ENCODE peak calls at places on chromosomes 6 and 20, in four cellular contexts. H is A549, U is SK-N-SH, S is HepG2. B is an unnamed sample.

GRCh38 chr20:55205684-55206083 is 730.3 kb downstream of the DOK5 start:
- DNase-seq in H (no peak), U (no peak), S (no peak), B (no peak)

GRCh38 chr20:57581202-57582028 is 20.5 kb downstream of the PCK1 start:
- DNase-seq in H (no peak), U (no peak), S (no peak), B (no peak)

GRCh38 chr20:57787969-57788781 is 78.4 kb upstream of the PMEPA1 start:
- DNase-seq in H (no peak), U (no peak), S (no peak), B (no peak)

GRCh38 chr20:11429889-11430580 is 487.7 kb upstream of the BTBD3 start:
- DNase-seq in H (no peak), U (no peak), S (no peak), B (no peak)

GRCh38 chr20:50930139-50931047 is 844 bp downstream of the ADNP start:
- DNase-seq in H (no peak), U (peak; percentile 47), S (no peak), B (no peak)

GRCh38 chr20:25695532-25696383 is 895 bp downstream of the ZNF337 start:
- DNase-seq in H (no peak), U (no peak), S (no peak), B (no peak)

GRCh38 chr6:89944826-89945407 is 50.6 kb downstream of the GJA10 start:
- DNase-seq in H (no peak), U (no peak), S (peak; percentile 4), B (no peak)

GRCh38 chr20:9555781-9556180 is 41.4 kb downstream of the LAMP5 start:
- DNase-seq in H (no peak), U (no peak), S (no peak), B (no peak)

GRCh38 chr6:9412951-9413559 is 977.7 kb upstream of the SLC35B3 start:
- DNase-seq in H (no peak), U (peak; percentile 35), S (peak; percentile 41), B (no peak)

GRCh38 chr20:53243152-53243551 is 271.0 kb downstream of the TSHZ2 start:
- DNase-seq in H (no peak), U (no peak), S (no peak), B (no peak)

GRCh38 chr6:15280023-15280422 is 34.2 kb downstream of the JARID2 start:
- DNase-seq in H (no peak), U (no peak), S (peak; percentile 44), B (no peak)

GRCh38 chr20:43949741-43950618 is 35.3 kb downstream of the TOX2 start:
- DNase-seq in H (no peak), U (peak; percentile 70), S (no peak), B (peak; percentile 66)

GRCh38 chr20:48310312-48310711 is 517.5 kb downstream of the PREX1 start:
- DNase-seq in H (no peak), U (no peak), S (no peak), B (no peak)

GRCh38 chr6:149318581-149319286 is 1.2 kb downstream of the TAB2 start:
- DNase-seq in H (no peak), U (peak; percentile 9), S (peak; percentile 21), B (no peak)

GRCh38 chr20:5674176-5674660 is 76.0 kb upstream of the SHLD1 start:
- DNase-seq in H (no peak), U (no peak), S (peak; percentile 82), B (peak; percentile 94)

GRCh38 chr6:111757342-111757741 is 115.9 kb downstream of the FYN start:
- DNase-seq in H (no peak), U (no peak), S (no peak), B (no peak)

GRCh38 chr6:113172531-113172966 is 684.6 kb upstream of the MARCKS start:
- DNase-seq in H (no peak), U (peak; percentile 10), S (no peak), B (no peak)

GRCh38 chr20:61982240-61982950 is 83.3 kb downstream of the TAF4 start:
- DNase-seq in H (no peak), U (no peak), S (no peak), B (no peak)

GRCh38 chr6:146543211-146543939 is at the start of gene RAB32:
- DNase-seq in H (peak; percentile 50), U (peak; percentile 95), S (peak; percentile 89), B (no peak)

GRCh38 chr6:163249651-163250101 is 164.8 kb upstream of the QKI start:
- DNase-seq in H (no peak), U (no peak), S (no peak), B (no peak)

GRCh38 chr6:82904860-82905259 is 160.8 kb downstream of the UBE3D start:
- DNase-seq in H (no peak), U (no peak), S (no peak), B (no peak)

GRCh38 chr6:28802417-28803336 is 121.1 kb downstream of the TRIM27 start:
- DNase-seq in H (no peak), U (no peak), S (peak; percentile 62), B (no peak)

GRCh38 chr20:7841967-7842301 is 98.3 kb downstream of the HAO1 start:
- DNase-seq in H (peak; percentile 34), U (no peak), S (no peak), B (no peak)

GRCh38 chr6:28489366-28490190 is 26.0 kb downstream of the GPX6 start:
- DNase-seq in H (peak; percentile 73), U (peak; percentile 64), S (peak; percentile 32), B (peak; percentile 36)

GRCh38 chr20:10111144-10111771 is 76.5 kb downstream of the ANKEF1 start:
- DNase-seq in H (no peak), U (no peak), S (peak; percentile 15), B (no peak)

GRCh38 chr6:50965495-50965894 is 146.8 kb downstream of the TFAP2B start:
- DNase-seq in H (no peak), U (no peak), S (no peak), B (no peak)
- TF ChIP-seq PBX3 in H (no peak), U (no peak), S (no peak), B (no peak)

DNA sequence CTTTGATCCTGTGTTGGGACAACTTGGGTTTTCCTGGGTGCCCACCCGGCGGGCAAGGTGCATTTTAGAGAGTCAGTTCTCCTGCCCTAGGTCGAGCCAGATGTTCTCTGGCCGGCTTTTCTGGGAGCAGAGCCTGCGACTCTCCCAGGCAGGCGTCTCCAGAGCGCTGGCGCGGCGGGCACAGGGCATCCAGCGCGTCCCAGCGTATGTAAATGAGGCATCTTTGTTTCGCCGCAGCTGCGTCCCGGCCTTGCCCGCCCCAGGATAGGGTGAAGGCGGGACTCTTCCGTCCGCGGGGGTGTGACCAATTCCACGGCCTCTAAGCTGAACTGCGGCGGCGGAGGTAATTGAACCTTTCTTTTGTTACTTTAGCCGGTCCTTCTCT is 9.1 kb downstream of the GRIK2 start:
- DNase-seq in H (no peak), U (peak; percentile 71), S (no peak), B (no peak)
- TF ChIP-seq PBX3 in H (no peak), U (no peak), S (no peak), B (no peak)

GRCh38 chr20:49887828-49888340 is 27.4 kb downstream of the SPATA2 start:
- DNase-seq in H (no peak), U (no peak), S (no peak), B (no peak)

GRCh38 chr20:49886571-49887203 is 28.6 kb downstream of the SPATA2 start:
- DNase-seq in H (no peak), U (no peak), S (no peak), B (no peak)

GRCh38 chr20:49885558-49886332 is 29.6 kb downstream of the SPATA2 start:
- DNase-seq in H (no peak), U (no peak), S (no peak), B (no peak)

GRCh38 chr20:49888341-49889244 is 26.7 kb downstream of the SPATA2 start:
- DNase-seq in H (peak; percentile 77), U (peak; percentile 85), S (peak; percentile 69), B (peak; percentile 9)

GRCh38 chr20:49887251-49887827 is 28.0 kb downstream of the SPATA2 start:
- DNase-seq in H (no peak), U (no peak), S (no peak), B (no peak)
- TF ChIP-seq PBX3 in H (no peak), U (no peak), S (no peak), B (no peak)

GRCh38 chr6:97449437-97449966 is 166.5 kb upstream of the MMS22L start:
- DNase-seq in H (no peak), U (no peak), S (no peak), B (no peak)

GRCh38 chr6:97438011-97438671 is 155.1 kb upstream of the MMS22L start:
- DNase-seq in H (no peak), U (no peak), S (no peak), B (no peak)

GRCh38 chr6:97440590-97441176 is 157.7 kb upstream of the MMS22L start:
- DNase-seq in H (peak; percentile 0), U (peak; percentile 60), S (peak; percentile 54), B (no peak)

GRCh38 chr6:97445406-97445805 is 162.4 kb upstream of the MMS22L start:
- DNase-seq in H (no peak), U (no peak), S (no peak), B (no peak)

GRCh38 chr6:97443408-97444080 is 160.5 kb upstream of the MMS22L start:
- DNase-seq in H (no peak), U (no peak), S (no peak), B (no peak)
- TF ChIP-seq PBX3 in H (no peak), U (no peak), S (no peak), B (no peak)

DNA sequence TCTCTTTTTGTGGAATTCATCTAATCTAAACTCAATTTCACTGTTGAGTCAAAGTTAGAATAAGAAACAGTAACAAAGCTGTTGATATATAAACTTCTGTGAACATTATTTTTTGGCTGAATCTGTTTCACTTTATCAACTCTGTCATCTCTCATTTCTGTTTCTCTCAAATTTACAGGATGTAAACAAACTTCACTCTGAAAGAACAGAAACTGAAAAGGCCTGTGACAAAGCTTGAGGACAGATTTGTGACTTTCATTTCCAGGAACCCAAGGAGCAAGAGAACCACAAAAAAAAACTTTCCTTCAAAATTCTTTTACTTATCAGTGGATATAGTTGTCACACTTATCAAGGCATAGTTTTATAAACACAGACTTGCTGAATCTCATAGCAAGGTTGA is 447.9 kb upstream of the OPRM1 start:
- DNase-seq in H (no peak), U (no peak), S (no peak), B (peak; percentile 8)
- TF ChIP-seq PBX3 in H (no peak), U (no peak), S (no peak), B (no peak)

GRCh38 chr6:20447157-20447556 is 45.5 kb downstream of the E2F3 start:
- DNase-seq in H (no peak), U (no peak), S (no peak), B (no peak)

GRCh38 chr6:20447581-20448132 is 46.0 kb downstream of the E2F3 start:
- DNase-seq in H (no peak), U (no peak), S (no peak), B (no peak)

GRCh38 chr6:20441236-20441635 is 39.6 kb downstream of the E2F3 start:
- DNase-seq in H (no peak), U (no peak), S (no peak), B (no peak)

GRCh38 chr6:20441921-20442320 is 40.2 kb downstream of the E2F3 start:
- DNase-seq in H (no peak), U (no peak), S (peak; percentile 65), B (no peak)

GRCh38 chr6:20444786-20445271 is 43.1 kb downstream of the E2F3 start:
- DNase-seq in H (peak; percentile 8), U (no peak), S (no peak), B (no peak)
- TF ChIP-seq PBX3 in H (no peak), U (no peak), S (no peak), B (no peak)

GRCh38 chr6:37230104-37230503 is 27.5 kb upstream of the TBC1D22B start:
- DNase-seq in H (no peak), U (no peak), S (no peak), B (no peak)
- TF ChIP-seq PBX3 in H (no peak), U (no peak), S (no peak), B (no peak)

GRCh38 chr6:170042086-170042485 is 248.8 kb downstream of the DLL1 start:
- DNase-seq in H (no peak), U (no peak), S (no peak), B (no peak)
- TF ChIP-seq PBX3 in H (no peak), U (no peak), S (no peak), B (no peak)

B was measured in GM12878.